ENCODE peak calls at places on chromosome 1, in eight cellular contexts. One of them, this sample, is unnamed.

GRCh38 chr1:202858789-202859414 is 30.0 kb downstream of the RABIF start:
- DNase-seq in AG08396: no peak
- DNase-seq in lower lobe of right lung: no peak
- DNase-seq in Peyer's patch: no peak
- DNase-seq in A172: no peak
- DNase-seq in T-cell: no peak
- DNase-seq in RPMI8226: no peak
- DNase-seq in M059J: no peak
- DNase-seq in this sample: peak

GRCh38 chr1:182680901-182681300 is 3.5 kb downstream of the RGS8 start:
- DNase-seq in AG08396: no peak
- DNase-seq in lower lobe of right lung: no peak
- DNase-seq in Peyer's patch: no peak
- DNase-seq in A172: peak
- DNase-seq in T-cell: no peak
- DNase-seq in RPMI8226: no peak
- DNase-seq in M059J: peak
- DNase-seq in this sample: no peak

GRCh38 chr1:243705585-243705984 is 144.5 kb downstream of the AKT3 start:
- DNase-seq in AG08396: no peak
- DNase-seq in lower lobe of right lung: no peak
- DNase-seq in Peyer's patch: no peak
- DNase-seq in A172: no peak
- DNase-seq in T-cell: no peak
- DNase-seq in RPMI8226: peak
- DNase-seq in M059J: no peak
- DNase-seq in this sample: no peak

GRCh38 chr1:81998165-81998564 is 197.4 kb downstream of the ADGRL2 start:
- DNase-seq in AG08396: no peak
- DNase-seq in lower lobe of right lung: no peak
- DNase-seq in Peyer's patch: no peak
- DNase-seq in A172: no peak
- DNase-seq in T-cell: no peak
- DNase-seq in RPMI8226: no peak
- DNase-seq in M059J: peak
- DNase-seq in this sample: no peak

GRCh38 chr1:43388613-43389012 is 987 bp downstream of the MED8 start:
- DNase-seq in AG08396: no peak
- DNase-seq in lower lobe of right lung: no peak
- DNase-seq in Peyer's patch: no peak
- DNase-seq in A172: no peak
- DNase-seq in T-cell: no peak
- DNase-seq in RPMI8226: peak
- DNase-seq in M059J: no peak
- DNase-seq in this sample: no peak

GRCh38 chr1:24900985-24901781 is 28.9 kb downstream of the RUNX3 start:
- DNase-seq in AG08396: no peak
- DNase-seq in lower lobe of right lung: peak
- DNase-seq in Peyer's patch: peak
- DNase-seq in A172: no peak
- DNase-seq in T-cell: no peak
- DNase-seq in RPMI8226: no peak
- DNase-seq in M059J: no peak
- DNase-seq in this sample: no peak

GRCh38 chr1:244221961-244222360 is 170.9 kb downstream of the ZBTB18 start:
- DNase-seq in AG08396: no peak
- DNase-seq in lower lobe of right lung: no peak
- DNase-seq in Peyer's patch: no peak
- DNase-seq in A172: no peak
- DNase-seq in T-cell: no peak
- DNase-seq in RPMI8226: no peak
- DNase-seq in M059J: no peak
- DNase-seq in this sample: no peak

GRCh38 chr1:8059161-8059622 is 33.1 kb upstream of the ERRFI1 start:
- DNase-seq in AG08396: no peak
- DNase-seq in lower lobe of right lung: no peak
- DNase-seq in Peyer's patch: no peak
- DNase-seq in A172: no peak
- DNase-seq in T-cell: no peak
- DNase-seq in RPMI8226: no peak
- DNase-seq in M059J: peak
- DNase-seq in this sample: no peak

GRCh38 chr1:166490437-166490784 is 323.6 kb upstream of the FAM78B start:
- DNase-seq in AG08396: no peak
- DNase-seq in lower lobe of right lung: no peak
- DNase-seq in Peyer's patch: no peak
- DNase-seq in A172: no peak
- DNase-seq in T-cell: no peak
- DNase-seq in RPMI8226: no peak
- DNase-seq in M059J: no peak
- DNase-seq in this sample: no peak